ENCODE peak calls at places on chromosomes 3 and 15, in eight cellular contexts. One of them, this sample, is unnamed.

GRCh38 chr3:115577000-115577399 is 46.3 kb upstream of the GAP43 start:
- DNase-seq in adrenal gland: no peak
- DNase-seq in right cardiac atrium: no peak
- DNase-seq in esophagus muscularis mucosa: no peak
- DNase-seq in spleen: no peak
- DNase-seq in cardiac muscle cell: no peak
- DNase-seq in right lobe of liver: no peak
- DNase-seq in CD8-positive, alpha-beta T cell: no peak
- DNase-seq in this sample: no peak

GRCh38 chr15:52224211-52224610 is 33.0 kb upstream of the GNB5 start:
- DNase-seq in adrenal gland: no peak
- DNase-seq in right cardiac atrium: no peak
- DNase-seq in esophagus muscularis mucosa: no peak
- DNase-seq in spleen: no peak
- DNase-seq in cardiac muscle cell: no peak
- DNase-seq in right lobe of liver: no peak
- DNase-seq in CD8-positive, alpha-beta T cell: no peak
- DNase-seq in this sample: no peak

GRCh38 chr3:72818092-72818721 is 30.0 kb downstream of the SHQ1 start:
- DNase-seq in adrenal gland: no peak
- DNase-seq in right cardiac atrium: no peak
- DNase-seq in esophagus muscularis mucosa: no peak
- DNase-seq in spleen: no peak
- DNase-seq in cardiac muscle cell: peak; percentile 60
- DNase-seq in right lobe of liver: no peak
- DNase-seq in CD8-positive, alpha-beta T cell: no peak
- DNase-seq in this sample: no peak

GRCh38 chr15:77032052-77032646 is 37.2 kb downstream of the PSTPIP1 start:
- DNase-seq in adrenal gland: peak; percentile 15
- DNase-seq in right cardiac atrium: no peak
- DNase-seq in esophagus muscularis mucosa: no peak
- DNase-seq in spleen: peak; percentile 71
- DNase-seq in cardiac muscle cell: no peak
- DNase-seq in right lobe of liver: peak; percentile 54
- DNase-seq in CD8-positive, alpha-beta T cell: no peak
- DNase-seq in this sample: no peak

GRCh38 chr3:120983841-120984240 is 75.8 kb downstream of the STXBP5L start:
- DNase-seq in adrenal gland: no peak
- DNase-seq in right cardiac atrium: no peak
- DNase-seq in esophagus muscularis mucosa: no peak
- DNase-seq in spleen: no peak
- DNase-seq in cardiac muscle cell: no peak
- DNase-seq in right lobe of liver: no peak
- DNase-seq in CD8-positive, alpha-beta T cell: no peak
- DNase-seq in this sample: no peak

GRCh38 chr15:83193721-83194120 is 13.9 kb downstream of the HDGFL3 start:
- DNase-seq in adrenal gland: no peak
- DNase-seq in right cardiac atrium: no peak
- DNase-seq in esophagus muscularis mucosa: no peak
- DNase-seq in spleen: no peak
- DNase-seq in cardiac muscle cell: no peak
- DNase-seq in right lobe of liver: no peak
- DNase-seq in CD8-positive, alpha-beta T cell: no peak
- DNase-seq in this sample: no peak

GRCh38 chr3:155392138-155392537 is 98.7 kb upstream of the STRIT1 start:
- DNase-seq in adrenal gland: no peak
- DNase-seq in right cardiac atrium: no peak
- DNase-seq in esophagus muscularis mucosa: no peak
- DNase-seq in spleen: no peak
- DNase-seq in cardiac muscle cell: no peak
- DNase-seq in right lobe of liver: no peak
- DNase-seq in CD8-positive, alpha-beta T cell: no peak
- DNase-seq in this sample: no peak

GRCh38 chr15:74343127-74343796 is 24.2 kb downstream of the CYP11A1 start:
- DNase-seq in adrenal gland: no peak
- DNase-seq in right cardiac atrium: no peak
- DNase-seq in esophagus muscularis mucosa: no peak
- DNase-seq in spleen: peak; percentile 51
- DNase-seq in cardiac muscle cell: no peak
- DNase-seq in right lobe of liver: no peak
- DNase-seq in CD8-positive, alpha-beta T cell: no peak
- DNase-seq in this sample: no peak

GRCh38 chr3:14203521-14204079 is 25.0 kb downstream of the LSM3 start:
- DNase-seq in adrenal gland: peak; percentile 72
- DNase-seq in right cardiac atrium: peak; percentile 62
- DNase-seq in esophagus muscularis mucosa: no peak
- DNase-seq in spleen: no peak
- DNase-seq in cardiac muscle cell: peak; percentile 91
- DNase-seq in right lobe of liver: peak; percentile 67
- DNase-seq in CD8-positive, alpha-beta T cell: peak; percentile 10
- DNase-seq in this sample: peak; percentile 58

GRCh38 chr3:108342829-108343478 is 46.6 kb downstream of the HHLA2 start:
- DNase-seq in adrenal gland: no peak
- DNase-seq in right cardiac atrium: no peak
- DNase-seq in esophagus muscularis mucosa: no peak
- DNase-seq in spleen: no peak
- DNase-seq in cardiac muscle cell: peak; percentile 77
- DNase-seq in right lobe of liver: no peak
- DNase-seq in CD8-positive, alpha-beta T cell: no peak
- DNase-seq in this sample: no peak

GRCh38 chr3:172709776-172710708 is 825 bp downstream of the NCEH1 start:
- DNase-seq in adrenal gland: peak; percentile 47
- DNase-seq in right cardiac atrium: peak; percentile 49
- DNase-seq in esophagus muscularis mucosa: no peak
- DNase-seq in spleen: peak; percentile 77
- DNase-seq in cardiac muscle cell: peak; percentile 52
- DNase-seq in right lobe of liver: peak; percentile 67
- DNase-seq in CD8-positive, alpha-beta T cell: no peak
- DNase-seq in this sample: no peak

GRCh38 chr3:143120716-143121239 is 1.2 kb downstream of the CHST2 start:
- DNase-seq in adrenal gland: no peak
- DNase-seq in right cardiac atrium: peak; percentile 31
- DNase-seq in esophagus muscularis mucosa: no peak
- DNase-seq in spleen: peak; percentile 89
- DNase-seq in cardiac muscle cell: peak; percentile 55
- DNase-seq in right lobe of liver: no peak
- DNase-seq in CD8-positive, alpha-beta T cell: peak; percentile 6
- DNase-seq in this sample: peak; percentile 14

GRCh38 chr15:63892794-63893441 is 59.2 kb upstream of the HERC1 start:
- DNase-seq in adrenal gland: no peak
- DNase-seq in right cardiac atrium: no peak
- DNase-seq in esophagus muscularis mucosa: no peak
- DNase-seq in spleen: peak; percentile 88
- DNase-seq in cardiac muscle cell: no peak
- DNase-seq in right lobe of liver: no peak
- DNase-seq in CD8-positive, alpha-beta T cell: peak; percentile 67
- DNase-seq in this sample: no peak

GRCh38 chr15:59283717-59284336 is 77.2 kb downstream of the LDHAL6B start:
- DNase-seq in adrenal gland: no peak
- DNase-seq in right cardiac atrium: no peak
- DNase-seq in esophagus muscularis mucosa: no peak
- DNase-seq in spleen: no peak
- DNase-seq in cardiac muscle cell: no peak
- DNase-seq in right lobe of liver: no peak
- DNase-seq in CD8-positive, alpha-beta T cell: no peak
- DNase-seq in this sample: peak; percentile 50

GRCh38 chr3:42179110-42179725 is 86.8 kb downstream of the CCK start:
- DNase-seq in adrenal gland: no peak
- DNase-seq in right cardiac atrium: no peak
- DNase-seq in esophagus muscularis mucosa: no peak
- DNase-seq in spleen: no peak
- DNase-seq in cardiac muscle cell: peak; percentile 86
- DNase-seq in right lobe of liver: no peak
- DNase-seq in CD8-positive, alpha-beta T cell: no peak
- DNase-seq in this sample: peak; percentile 70

GRCh38 chr3:29764603-29765254 is 483.9 kb downstream of the RBMS3 start:
- DNase-seq in adrenal gland: peak; percentile 53
- DNase-seq in right cardiac atrium: no peak
- DNase-seq in esophagus muscularis mucosa: no peak
- DNase-seq in spleen: no peak
- DNase-seq in cardiac muscle cell: peak; percentile 94
- DNase-seq in right lobe of liver: no peak
- DNase-seq in CD8-positive, alpha-beta T cell: no peak
- DNase-seq in this sample: no peak

GRCh38 chr3:81452406-81452805 is 309.0 kb downstream of the GBE1 start:
- DNase-seq in adrenal gland: no peak
- DNase-seq in right cardiac atrium: no peak
- DNase-seq in esophagus muscularis mucosa: no peak
- DNase-seq in spleen: no peak
- DNase-seq in cardiac muscle cell: peak; percentile 26
- DNase-seq in right lobe of liver: no peak
- DNase-seq in CD8-positive, alpha-beta T cell: no peak
- DNase-seq in this sample: no peak
- H3K9me3 ChIP-seq in adrenal gland: no peaks in the 10 kb centered on the region
- H3K9me3 ChIP-seq in right cardiac atrium: no peaks in the 10 kb centered on the region
- H3K9me3 ChIP-seq in esophagus muscularis mucosa: no peaks in the 10 kb centered on the region
- H3K9me3 ChIP-seq in spleen: no peaks in the 10 kb centered on the region
- H3K9me3 ChIP-seq in cardiac muscle cell: no peaks in the 10 kb centered on the region
- H3K9me3 ChIP-seq in right lobe of liver: no peaks in the 10 kb centered on the region
- H3K9me3 ChIP-seq in CD8-positive, alpha-beta T cell: no peaks in the 10 kb centered on the region
- H3K9me3 ChIP-seq in this sample: no peaks in the 10 kb centered on the region

GRCh38 chr3:126782554-126782953 is 78.5 kb downstream of the CHCHD6 start:
- DNase-seq in adrenal gland: no peak
- DNase-seq in right cardiac atrium: peak; percentile 42
- DNase-seq in esophagus muscularis mucosa: no peak
- DNase-seq in spleen: no peak
- DNase-seq in cardiac muscle cell: peak; percentile 84
- DNase-seq in right lobe of liver: no peak
- DNase-seq in CD8-positive, alpha-beta T cell: no peak
- DNase-seq in this sample: peak; percentile 94
- H3K4me3 ChIP-seq in adrenal gland: no peak overlapping the region
- H3K4me3 ChIP-seq in right cardiac atrium: no peak overlapping the region
- H3K4me3 ChIP-seq in esophagus muscularis mucosa: no peak overlapping the region
- H3K4me3 ChIP-seq in spleen: no peak overlapping the region
- H3K4me3 ChIP-seq in cardiac muscle cell: no peak overlapping the region
- H3K4me3 ChIP-seq in right lobe of liver: no peak overlapping the region
- H3K4me3 ChIP-seq in CD8-positive, alpha-beta T cell: no peak overlapping the region
- H3K4me3 ChIP-seq in this sample: no peak overlapping the region

GRCh38 chr3:179801263-179801662 is 148.4 kb downstream of the USP13 start:
- DNase-seq in adrenal gland: no peak
- DNase-seq in right cardiac atrium: no peak
- DNase-seq in esophagus muscularis mucosa: no peak
- DNase-seq in spleen: no peak
- DNase-seq in cardiac muscle cell: peak; percentile 97
- DNase-seq in right lobe of liver: no peak
- DNase-seq in CD8-positive, alpha-beta T cell: no peak
- DNase-seq in this sample: no peak

GRCh38 chr3:179801831-179802230 is 149.0 kb downstream of the USP13 start:
- DNase-seq in adrenal gland: no peak
- DNase-seq in right cardiac atrium: no peak
- DNase-seq in esophagus muscularis mucosa: no peak
- DNase-seq in spleen: no peak
- DNase-seq in cardiac muscle cell: peak; percentile 4
- DNase-seq in right lobe of liver: no peak
- DNase-seq in CD8-positive, alpha-beta T cell: no peak
- DNase-seq in this sample: no peak

GRCh38 chr3:179809639-179810038 is 156.8 kb downstream of the USP13 start:
- DNase-seq in adrenal gland: no peak
- DNase-seq in right cardiac atrium: no peak
- DNase-seq in esophagus muscularis mucosa: no peak
- DNase-seq in spleen: no peak
- DNase-seq in cardiac muscle cell: no peak
- DNase-seq in right lobe of liver: no peak
- DNase-seq in CD8-positive, alpha-beta T cell: no peak
- DNase-seq in this sample: no peak

GRCh38 chr3:179807588-179807987 is 154.7 kb downstream of the USP13 start:
- DNase-seq in adrenal gland: no peak
- DNase-seq in right cardiac atrium: no peak
- DNase-seq in esophagus muscularis mucosa: no peak
- DNase-seq in spleen: no peak
- DNase-seq in cardiac muscle cell: no peak
- DNase-seq in right lobe of liver: no peak
- DNase-seq in CD8-positive, alpha-beta T cell: no peak
- DNase-seq in this sample: no peak

GRCh38 chr3:179806177-179806576 is 153.3 kb downstream of the USP13 start:
- DNase-seq in adrenal gland: no peak
- DNase-seq in right cardiac atrium: no peak
- DNase-seq in esophagus muscularis mucosa: no peak
- DNase-seq in spleen: no peak
- DNase-seq in cardiac muscle cell: peak; percentile 34
- DNase-seq in right lobe of liver: no peak
- DNase-seq in CD8-positive, alpha-beta T cell: no peak
- DNase-seq in this sample: no peak
- H3K4me1 ChIP-seq in adrenal gland: no peaks in the 10 kb centered on the region
- H3K4me1 ChIP-seq in right cardiac atrium: no peaks in the 10 kb centered on the region
- H3K4me1 ChIP-seq in esophagus muscularis mucosa: no peaks in the 10 kb centered on the region
- H3K4me1 ChIP-seq in spleen: no peaks in the 10 kb centered on the region
- H3K4me1 ChIP-seq in cardiac muscle cell: no peaks in the 10 kb centered on the region
- H3K4me1 ChIP-seq in right lobe of liver: no peaks in the 10 kb centered on the region
- H3K4me1 ChIP-seq in CD8-positive, alpha-beta T cell: no peaks in the 10 kb centered on the region
- H3K4me1 ChIP-seq in this sample: no peaks in the 10 kb centered on the region

GRCh38 chr3:16114930-16115329 is 59.5 kb upstream of the GALNT15 start:
- DNase-seq in adrenal gland: no peak
- DNase-seq in right cardiac atrium: no peak
- DNase-seq in esophagus muscularis mucosa: no peak
- DNase-seq in spleen: no peak
- DNase-seq in cardiac muscle cell: no peak
- DNase-seq in right lobe of liver: no peak
- DNase-seq in CD8-positive, alpha-beta T cell: no peak
- DNase-seq in this sample: no peak
- H3K9me3 ChIP-seq in adrenal gland: no peaks in the 10 kb centered on the region
- H3K9me3 ChIP-seq in right cardiac atrium: no peaks in the 10 kb centered on the region
- H3K9me3 ChIP-seq in esophagus muscularis mucosa: no peaks in the 10 kb centered on the region
- H3K9me3 ChIP-seq in spleen: no peaks in the 10 kb centered on the region
- H3K9me3 ChIP-seq in cardiac muscle cell: no peaks in the 10 kb centered on the region
- H3K9me3 ChIP-seq in right lobe of liver: no peaks in the 10 kb centered on the region
- H3K9me3 ChIP-seq in CD8-positive, alpha-beta T cell: no peaks in the 10 kb centered on the region
- H3K9me3 ChIP-seq in this sample: peaks cover 4% of the 10 kb centered on the region

DNA sequence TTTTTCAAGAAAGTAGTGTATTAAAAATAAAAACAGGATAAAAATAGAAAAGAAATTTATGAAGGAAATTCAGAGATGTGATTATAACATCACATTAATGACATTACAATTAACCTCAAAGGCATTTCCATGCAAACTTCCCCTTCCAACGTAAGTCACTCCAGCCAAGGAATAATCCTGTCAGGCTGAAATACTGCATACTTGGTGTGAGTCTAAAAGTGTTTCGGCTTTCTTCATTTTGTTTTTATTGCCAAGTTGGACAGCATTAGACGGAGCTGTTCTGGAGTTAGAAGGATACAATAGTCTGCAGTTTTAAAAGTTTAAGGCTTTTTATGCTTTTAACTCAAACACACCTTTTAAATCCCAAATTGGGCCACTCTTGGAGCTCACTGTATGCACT is 435.0 kb downstream of the MECOM start:
- DNase-seq in adrenal gland: no peak
- DNase-seq in right cardiac atrium: no peak
- DNase-seq in esophagus muscularis mucosa: no peak
- DNase-seq in spleen: no peak
- DNase-seq in cardiac muscle cell: peak; percentile 34
- DNase-seq in right lobe of liver: no peak
- DNase-seq in CD8-positive, alpha-beta T cell: no peak
- DNase-seq in this sample: no peak
- H3K4me3 ChIP-seq in adrenal gland: no peak overlapping the region
- H3K4me3 ChIP-seq in right cardiac atrium: no peak overlapping the region
- H3K4me3 ChIP-seq in esophagus muscularis mucosa: no peak overlapping the region
- H3K4me3 ChIP-seq in spleen: no peak overlapping the region
- H3K4me3 ChIP-seq in cardiac muscle cell: no peak overlapping the region
- H3K4me3 ChIP-seq in right lobe of liver: no peak overlapping the region
- H3K4me3 ChIP-seq in CD8-positive, alpha-beta T cell: no peak overlapping the region
- H3K4me3 ChIP-seq in this sample: no peak overlapping the region

This sample was measured in SJSA1.